ENCODE peak calls at places on chromosomes 2 and 18, in four cellular contexts. C is GM12865, K is lung, S is mammary epithelial cell. Z is an unnamed sample.

GRCh38 chr2:33226546-33226945 is 249.9 kb upstream of the RASGRP3 start:
- DNase-seq in C (no peak), K (no peak), S (no peak), Z (no peak)

GRCh38 chr2:40844353-40845277 is 392.7 kb upstream of the SLC8A1 start:
- DNase-seq in K (peak; percentile 30), S (peak; percentile 30), C (peak; percentile 14), Z (no peak)

GRCh38 chr2:70942900-70943871 is 7.5 kb downstream of the ATP6V1B1 start:
- DNase-seq in S (no peak), K (no peak), C (no peak), Z (no peak)

GRCh38 chr2:1967242-1968210 is 223.2 kb upstream of the PXDN start:
- DNase-seq in C (no peak), K (no peak), S (no peak), Z (peak; percentile 38)

GRCh38 chr2:41851554-41851953 is 196.3 kb upstream of the PKDCC start:
- DNase-seq in S (no peak), C (no peak), K (no peak), Z (no peak)

GRCh38 chr18:68725341-68725740 is 10.4 kb upstream of the TMX3 start:
- DNase-seq in C (no peak), S (peak; percentile 9), K (no peak), Z (no peak)

GRCh38 chr2:166158546-166158945 is 30.7 kb upstream of the SCN1A start:
- DNase-seq in C (no peak), S (no peak), K (no peak), Z (no peak)

GRCh38 chr18:79615091-79615490 is 64.5 kb upstream of the CTDP1 start:
- DNase-seq in S (no peak), K (no peak), C (no peak), Z (no peak)

GRCh38 chr2:3581367-3582262 is 6.6 kb downstream of the RPS7 start:
- DNase-seq in K (no peak), C (no peak), S (no peak), Z (no peak)

GRCh38 chr18:35941299-35941698 is 31.2 kb upstream of the RMP24 start:
- DNase-seq in C (no peak), K (no peak), S (no peak), Z (no peak)

GRCh38 chr2:197606180-197606579 is 69.2 kb downstream of the RFTN2 start:
- DNase-seq in K (no peak), S (no peak), C (peak; percentile 76), Z (no peak)

GRCh38 chr18:24659837-24660720 is 199.6 kb downstream of the HRH4 start:
- DNase-seq in K (no peak), C (peak; percentile 53), S (peak; percentile 36), Z (no peak)

GRCh38 chr18:76553715-76554603 is 58.9 kb upstream of the ZNF516 start:
- DNase-seq in S (peak; percentile 42), K (peak; percentile 63), C (no peak), Z (no peak)

GRCh38 chr2:86673976-86674670 is 46.0 kb upstream of the RMND5A start:
- DNase-seq in K (no peak), C (no peak), S (no peak), Z (no peak)

GRCh38 chr2:157182834-157183396 is 74.6 kb upstream of the GALNT5 start:
- DNase-seq in K (no peak), C (no peak), S (peak; percentile 87), Z (peak; percentile 18)

GRCh38 chr2:97695744-97696143 is 17.6 kb upstream of the ZAP70 start:
- DNase-seq in K (no peak), C (no peak), S (no peak), Z (no peak)

GRCh38 chr2:231479455-231479854 is 15.2 kb upstream of the NCL start:
- DNase-seq in K (no peak), S (no peak), C (no peak), Z (no peak)

GRCh38 chr2:98278074-98278473 is 68.2 kb upstream of the CNGA3 start:
- DNase-seq in C (no peak), S (no peak), K (peak; percentile 22), Z (no peak)

GRCh38 chr2:152558174-152559091 is 158.8 kb downstream of the PRPF40A start:
- DNase-seq in K (no peak), S (peak; percentile 65), C (peak; percentile 59), Z (peak; percentile 29)

GRCh38 chr18:40404284-40404683 is 1550.8 kb upstream of the PIK3C3 start:
- DNase-seq in C (no peak), S (no peak), K (no peak), Z (no peak)

GRCh38 chr2:71646028-71646427 is 192.7 kb downstream of the DYSF start:
- DNase-seq in K (peak; percentile 29), S (peak; percentile 58), C (no peak), Z (no peak)

GRCh38 chr18:24209558-24209957 is 70.7 kb downstream of the CABYR start:
- DNase-seq in S (no peak), K (no peak), C (no peak), Z (no peak)

GRCh38 chr2:129016972-129017371 is 698.3 kb upstream of the HS6ST1 start:
- DNase-seq in C (no peak), K (peak; percentile 11), S (no peak), Z (no peak)

GRCh38 chr2:188512456-188512855 is 220.8 kb downstream of the GULP1 start:
- DNase-seq in K (no peak), C (peak; percentile 15), S (peak; percentile 25), Z (no peak)

GRCh38 chr2:168941297-168941696 is 40.2 kb downstream of the G6PC2 start:
- DNase-seq in C (no peak), S (no peak), K (no peak), Z (no peak)

GRCh38 chr2:3864943-3865664 is 161.7 kb downstream of the DCDC2C start:
- DNase-seq in S (no peak), C (no peak), K (no peak), Z (no peak)

GRCh38 chr18:36215577-36215976 is 28.3 kb downstream of the MOCOS start:
- DNase-seq in S (no peak), C (no peak), K (no peak), Z (no peak)

GRCh38 chr2:62662548-62662947 is 43.0 kb upstream of the EHBP1 start:
- DNase-seq in K (no peak), S (no peak), C (peak; percentile 36), Z (no peak)

GRCh38 chr18:13641551-13642439 is 84.6 kb downstream of the FAM210A start:
- DNase-seq in S (no peak), C (no peak), K (no peak), Z (no peak)
- H3K4me3 ChIP-seq in S (no peak overlapping the region), C (no peak overlapping the region), K (peak overlapping the region; percentile 22), Z (peak overlapping the region; percentile 28)

GRCh38 chr2:65300134-65300771 is 72.6 kb downstream of the ACTR2 start:
- DNase-seq in K (peak; percentile 42), C (no peak), S (no peak), Z (no peak)
- H3K4me3 ChIP-seq in K (no peak overlapping the region), C (no peak overlapping the region), S (no peak overlapping the region), Z (no peak overlapping the region)

GRCh38 chr2:196591621-196592022 is 47.9 kb upstream of the CCDC150 start:
- DNase-seq in S (no peak), C (no peak), K (no peak), Z (no peak)
- H3K4me3 ChIP-seq in S (no peak overlapping the region), C (no peak overlapping the region), K (no peak overlapping the region), Z (no peak overlapping the region)

GRCh38 chr2:237264480-237265219 is 149.3 kb downstream of the COL6A3 start:
- DNase-seq in K (no peak), C (no peak), S (no peak), Z (no peak)
- H3K4me3 ChIP-seq in K (no peak overlapping the region), C (no peak overlapping the region), S (no peak overlapping the region), Z (no peak overlapping the region)

DNA sequence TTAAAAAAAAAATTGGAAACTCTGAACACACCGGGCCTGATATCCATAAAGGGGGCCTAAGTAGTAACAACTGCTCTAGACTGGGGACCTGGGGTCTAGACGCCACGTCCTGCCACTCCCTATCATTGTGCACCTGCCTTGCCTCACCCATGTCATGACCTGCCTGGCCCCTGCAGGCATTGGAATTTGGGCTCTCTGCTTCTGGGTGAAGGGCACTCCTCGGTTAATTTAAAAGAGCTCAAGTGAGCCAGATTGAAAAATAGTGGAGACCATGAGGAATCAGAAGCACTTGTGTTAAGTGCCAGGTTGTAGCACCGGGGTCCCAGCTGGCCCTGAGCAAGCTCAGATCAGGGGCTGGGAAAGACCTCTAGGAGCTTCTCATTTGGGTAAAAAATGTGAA is 48.1 kb downstream of the SLC4A1AP start:
- DNase-seq in K (no peak), C (no peak), S (no peak), Z (no peak)
- H3K4me3 ChIP-seq in K (no peak overlapping the region), C (no peak overlapping the region), S (no peak overlapping the region), Z (no peak overlapping the region)

GRCh38 chr2:60820416-60821132 is 60.8 kb upstream of the REL start:
- DNase-seq in K (no peak), S (no peak), C (no peak), Z (no peak)
- H3K4me3 ChIP-seq in K (no peak overlapping the region), S (no peak overlapping the region), C (no peak overlapping the region), Z (no peak overlapping the region)

GRCh38 chr2:68992933-68993332 is 18.5 kb downstream of the GKN1 start:
- DNase-seq in C (no peak), S (no peak), K (no peak), Z (no peak)

GRCh38 chr2:68992341-68992740 is 17.9 kb downstream of the GKN1 start:
- DNase-seq in K (no peak), C (no peak), S (no peak), Z (no peak)

GRCh38 chr2:68987051-68987503 is 12.6 kb downstream of the GKN1 start:
- DNase-seq in K (no peak), C (no peak), S (no peak), Z (no peak)

GRCh38 chr2:68993660-68994059 is 19.2 kb downstream of the GKN1 start:
- DNase-seq in S (no peak), C (no peak), K (no peak), Z (no peak)

GRCh38 chr2:68989035-68989434 is 14.6 kb downstream of the GKN1 start:
- DNase-seq in S (no peak), C (no peak), K (no peak), Z (no peak)
- H3K4me3 ChIP-seq in S (no peak overlapping the region), C (no peak overlapping the region), K (no peak overlapping the region), Z (no peak overlapping the region)